ENCODE peak calls at places on chromosomes 12 and 14, in nine cellular contexts. One of them, this sample, is unnamed.

GRCh38 chr14:75375983-75376382 is 51.8 kb upstream of the JDP2 start:
- DNase-seq in neural progenitor cell: no peak
- DNase-seq in PC-3: no peak
- DNase-seq in OCI-LY7: no peak
- DNase-seq in MM.1S: no peak
- DNase-seq in hepatocyte: no peak
- DNase-seq in SK-N-SH: no peak
- DNase-seq in GM23338: no peak
- DNase-seq in HCT116: no peak
- DNase-seq in this sample: no peak

GRCh38 chr12:97801471-97802045 is 339.0 kb downstream of the RMST start:
- DNase-seq in neural progenitor cell: no peak
- DNase-seq in PC-3: no peak
- DNase-seq in OCI-LY7: no peak
- DNase-seq in MM.1S: no peak
- DNase-seq in hepatocyte: no peak
- DNase-seq in SK-N-SH: no peak
- DNase-seq in GM23338: no peak
- DNase-seq in HCT116: no peak
- DNase-seq in this sample: no peak

GRCh38 chr12:39587247-39587646 is 32.4 kb downstream of the ABCD2 start:
- DNase-seq in neural progenitor cell: no peak
- DNase-seq in PC-3: peak
- DNase-seq in OCI-LY7: peak
- DNase-seq in MM.1S: peak
- DNase-seq in hepatocyte: no peak
- DNase-seq in SK-N-SH: peak
- DNase-seq in GM23338: no peak
- DNase-seq in HCT116: peak
- DNase-seq in this sample: no peak

GRCh38 chr12:24955853-24956252 is 7.0 kb upstream of the BCAT1 start:
- DNase-seq in neural progenitor cell: no peak
- DNase-seq in PC-3: no peak
- DNase-seq in OCI-LY7: no peak
- DNase-seq in MM.1S: no peak
- DNase-seq in hepatocyte: no peak
- DNase-seq in SK-N-SH: no peak
- DNase-seq in GM23338: peak
- DNase-seq in HCT116: no peak
- DNase-seq in this sample: no peak

GRCh38 chr12:118714051-118714460 is 267.3 kb upstream of the SRRM4 start:
- DNase-seq in neural progenitor cell: peak
- DNase-seq in PC-3: peak
- DNase-seq in OCI-LY7: peak
- DNase-seq in MM.1S: peak
- DNase-seq in hepatocyte: peak
- DNase-seq in SK-N-SH: peak
- DNase-seq in GM23338: peak
- DNase-seq in HCT116: peak
- DNase-seq in this sample: peak

GRCh38 chr14:36505892-36506731 is 13.9 kb downstream of the NKX2-1 start:
- DNase-seq in neural progenitor cell: peak
- DNase-seq in PC-3: no peak
- DNase-seq in OCI-LY7: no peak
- DNase-seq in MM.1S: no peak
- DNase-seq in hepatocyte: no peak
- DNase-seq in SK-N-SH: peak
- DNase-seq in GM23338: peak
- DNase-seq in HCT116: no peak
- DNase-seq in this sample: no peak

GRCh38 chr14:90698379-90698869 is 117.8 kb downstream of the TTC7B start:
- DNase-seq in neural progenitor cell: no peak
- DNase-seq in PC-3: no peak
- DNase-seq in OCI-LY7: no peak
- DNase-seq in MM.1S: no peak
- DNase-seq in hepatocyte: peak
- DNase-seq in SK-N-SH: peak
- DNase-seq in GM23338: no peak
- DNase-seq in HCT116: no peak
- DNase-seq in this sample: peak

GRCh38 chr12:16359512-16360491 is 12.4 kb downstream of the MGST1 start:
- DNase-seq in neural progenitor cell: peak
- DNase-seq in PC-3: peak
- DNase-seq in OCI-LY7: peak
- DNase-seq in MM.1S: peak
- DNase-seq in hepatocyte: peak
- DNase-seq in SK-N-SH: peak
- DNase-seq in GM23338: peak
- DNase-seq in HCT116: peak
- DNase-seq in this sample: peak

GRCh38 chr14:70000601-70001000 is 121.4 kb downstream of the SMOC1 start:
- DNase-seq in neural progenitor cell: no peak
- DNase-seq in PC-3: no peak
- DNase-seq in OCI-LY7: no peak
- DNase-seq in MM.1S: no peak
- DNase-seq in hepatocyte: no peak
- DNase-seq in SK-N-SH: no peak
- DNase-seq in GM23338: no peak
- DNase-seq in HCT116: no peak
- DNase-seq in this sample: peak

GRCh38 chr12:77772606-77773298 is 57.9 kb upstream of the NAV3 start:
- DNase-seq in neural progenitor cell: no peak
- DNase-seq in PC-3: no peak
- DNase-seq in OCI-LY7: no peak
- DNase-seq in MM.1S: no peak
- DNase-seq in hepatocyte: no peak
- DNase-seq in SK-N-SH: no peak
- DNase-seq in GM23338: no peak
- DNase-seq in HCT116: no peak
- DNase-seq in this sample: no peak

GRCh38 chr14:102445641-102446040 is 63.9 kb downstream of the ANKRD9 start:
- DNase-seq in neural progenitor cell: no peak
- DNase-seq in PC-3: no peak
- DNase-seq in OCI-LY7: no peak
- DNase-seq in MM.1S: no peak
- DNase-seq in hepatocyte: no peak
- DNase-seq in SK-N-SH: no peak
- DNase-seq in GM23338: no peak
- DNase-seq in HCT116: no peak
- DNase-seq in this sample: no peak

GRCh38 chr12:52076811-52077210 is 2.7 kb upstream of the SMIM41 start:
- DNase-seq in neural progenitor cell: no peak
- DNase-seq in PC-3: no peak
- DNase-seq in OCI-LY7: no peak
- DNase-seq in MM.1S: no peak
- DNase-seq in hepatocyte: no peak
- DNase-seq in SK-N-SH: no peak
- DNase-seq in GM23338: no peak
- DNase-seq in HCT116: no peak
- DNase-seq in this sample: no peak

GRCh38 chr12:71393625-71394024 is 46.0 kb upstream of the LGR5 start:
- DNase-seq in neural progenitor cell: no peak
- DNase-seq in PC-3: no peak
- DNase-seq in OCI-LY7: no peak
- DNase-seq in MM.1S: no peak
- DNase-seq in hepatocyte: no peak
- DNase-seq in SK-N-SH: no peak
- DNase-seq in GM23338: no peak
- DNase-seq in HCT116: no peak
- DNase-seq in this sample: no peak

GRCh38 chr14:75566321-75566720 is 12.1 kb upstream of the FLVCR2 start:
- DNase-seq in neural progenitor cell: no peak
- DNase-seq in PC-3: peak
- DNase-seq in OCI-LY7: no peak
- DNase-seq in MM.1S: no peak
- DNase-seq in hepatocyte: peak
- DNase-seq in SK-N-SH: no peak
- DNase-seq in GM23338: no peak
- DNase-seq in HCT116: no peak
- DNase-seq in this sample: peak

GRCh38 chr12:42482086-42482819 is 107.3 kb downstream of the PRICKLE1 start:
- DNase-seq in neural progenitor cell: peak
- DNase-seq in PC-3: peak
- DNase-seq in OCI-LY7: no peak
- DNase-seq in MM.1S: no peak
- DNase-seq in hepatocyte: peak
- DNase-seq in SK-N-SH: no peak
- DNase-seq in GM23338: no peak
- DNase-seq in HCT116: no peak
- DNase-seq in this sample: peak

GRCh38 chr12:121812320-121812871 is 8.6 kb downstream of the SETD1B start:
- DNase-seq in neural progenitor cell: peak
- DNase-seq in PC-3: peak
- DNase-seq in OCI-LY7: peak
- DNase-seq in MM.1S: no peak
- DNase-seq in hepatocyte: peak
- DNase-seq in SK-N-SH: peak
- DNase-seq in GM23338: peak
- DNase-seq in HCT116: no peak
- DNase-seq in this sample: peak

GRCh38 chr14:99522457-99522891 is 41.3 kb downstream of the CCNK start:
- DNase-seq in neural progenitor cell: peak
- DNase-seq in PC-3: peak
- DNase-seq in OCI-LY7: no peak
- DNase-seq in MM.1S: no peak
- DNase-seq in hepatocyte: peak
- DNase-seq in SK-N-SH: no peak
- DNase-seq in GM23338: no peak
- DNase-seq in HCT116: no peak
- DNase-seq in this sample: peak
- TF ChIP-seq EZH2phosphoT487 in neural progenitor cell: no peak
- TF ChIP-seq EZH2phosphoT487 in PC-3: no peak
- TF ChIP-seq EZH2phosphoT487 in OCI-LY7: no peak
- TF ChIP-seq EZH2phosphoT487 in MM.1S: no peak
- TF ChIP-seq EZH2phosphoT487 in hepatocyte: no peak
- TF ChIP-seq EZH2phosphoT487 in SK-N-SH: no peak
- TF ChIP-seq EZH2phosphoT487 in GM23338: no peak
- TF ChIP-seq EZH2phosphoT487 in HCT116: no peak
- TF ChIP-seq EZH2phosphoT487 in this sample: no peak

GRCh38 chr14:92121670-92122350 is at the start of the genes CPSF2 and NDUFB1:
- DNase-seq in neural progenitor cell: peak
- DNase-seq in PC-3: peak
- DNase-seq in OCI-LY7: peak
- DNase-seq in MM.1S: peak
- DNase-seq in hepatocyte: peak
- DNase-seq in SK-N-SH: peak
- DNase-seq in GM23338: peak
- DNase-seq in HCT116: peak
- DNase-seq in this sample: peak
- H2AFZ ChIP-seq in neural progenitor cell: peak
- H2AFZ ChIP-seq in PC-3: peak
- H2AFZ ChIP-seq in OCI-LY7: peak
- H2AFZ ChIP-seq in MM.1S: peak
- H2AFZ ChIP-seq in hepatocyte: peak
- H2AFZ ChIP-seq in SK-N-SH: peak
- H2AFZ ChIP-seq in GM23338: peak
- H2AFZ ChIP-seq in HCT116: peak
- H2AFZ ChIP-seq in this sample: peak

GRCh38 chr12:9758119-9758518 is 2.6 kb downstream of the CD69 start:
- DNase-seq in neural progenitor cell: no peak
- DNase-seq in PC-3: no peak
- DNase-seq in OCI-LY7: no peak
- DNase-seq in MM.1S: no peak
- DNase-seq in hepatocyte: no peak
- DNase-seq in SK-N-SH: no peak
- DNase-seq in GM23338: no peak
- DNase-seq in HCT116: no peak
- DNase-seq in this sample: no peak

GRCh38 chr12:9761407-9761736 is 671 bp upstream of the CD69 start:
- DNase-seq in neural progenitor cell: no peak
- DNase-seq in PC-3: no peak
- DNase-seq in OCI-LY7: no peak
- DNase-seq in MM.1S: no peak
- DNase-seq in hepatocyte: no peak
- DNase-seq in SK-N-SH: no peak
- DNase-seq in GM23338: no peak
- DNase-seq in HCT116: no peak
- DNase-seq in this sample: no peak

GRCh38 chr12:9760699-9761406 is at the start of gene CD69:
- DNase-seq in neural progenitor cell: peak
- DNase-seq in PC-3: no peak
- DNase-seq in OCI-LY7: peak
- DNase-seq in MM.1S: no peak
- DNase-seq in hepatocyte: no peak
- DNase-seq in SK-N-SH: no peak
- DNase-seq in GM23338: no peak
- DNase-seq in HCT116: no peak
- DNase-seq in this sample: no peak

GRCh38 chr12:9757433-9758025 is 3.2 kb downstream of the CD69 start:
- DNase-seq in neural progenitor cell: no peak
- DNase-seq in PC-3: no peak
- DNase-seq in OCI-LY7: no peak
- DNase-seq in MM.1S: no peak
- DNase-seq in hepatocyte: no peak
- DNase-seq in SK-N-SH: no peak
- DNase-seq in GM23338: no peak
- DNase-seq in HCT116: no peak
- DNase-seq in this sample: no peak

GRCh38 chr12:9759680-9760592 is 765 bp downstream of the CD69 start:
- DNase-seq in neural progenitor cell: no peak
- DNase-seq in PC-3: no peak
- DNase-seq in OCI-LY7: no peak
- DNase-seq in MM.1S: no peak
- DNase-seq in hepatocyte: no peak
- DNase-seq in SK-N-SH: no peak
- DNase-seq in GM23338: no peak
- DNase-seq in HCT116: no peak
- DNase-seq in this sample: no peak
- H3K4me3 ChIP-seq in neural progenitor cell: no peak
- H3K4me3 ChIP-seq in PC-3: no peak
- H3K4me3 ChIP-seq in OCI-LY7: peak
- H3K4me3 ChIP-seq in MM.1S: no peak
- H3K4me3 ChIP-seq in hepatocyte: no peak
- H3K4me3 ChIP-seq in SK-N-SH: no peak
- H3K4me3 ChIP-seq in GM23338: no peak
- H3K4me3 ChIP-seq in HCT116: no peak
- H3K4me3 ChIP-seq in this sample: no peak

DNA sequence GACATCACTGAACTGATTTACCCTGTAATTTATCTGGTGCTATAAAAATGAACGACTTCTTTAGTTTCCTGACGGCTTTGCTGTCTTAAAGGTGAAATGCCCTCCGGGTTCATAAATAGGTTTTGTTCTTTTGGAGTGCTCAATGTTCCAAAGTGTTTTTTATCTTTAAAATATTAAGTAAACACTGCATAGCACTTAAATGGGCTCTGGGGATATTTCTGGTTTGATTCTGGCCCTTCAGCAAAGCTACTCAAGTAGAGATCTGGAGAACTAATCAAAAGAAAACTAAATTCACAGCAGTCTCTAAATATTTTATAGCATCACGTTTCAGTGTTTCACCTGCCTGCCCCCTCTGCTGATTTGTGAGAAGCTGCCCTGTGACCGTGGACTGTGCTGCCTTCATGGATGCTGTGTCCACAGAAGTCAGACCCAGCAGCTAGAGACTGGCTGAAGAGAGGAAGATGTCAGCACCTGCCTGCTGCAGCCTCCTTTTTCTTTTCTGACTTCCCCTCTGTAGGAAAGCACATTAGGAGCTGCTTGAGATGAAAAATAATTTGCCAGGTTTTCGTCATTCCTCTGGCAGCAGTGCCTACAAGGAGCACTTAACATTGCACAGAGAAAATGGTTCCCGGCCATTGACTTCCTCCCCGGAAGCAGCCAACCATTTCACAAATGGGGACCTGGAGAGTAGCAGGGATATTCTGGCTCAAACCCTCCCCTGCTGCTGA is 205.2 kb upstream of the FSCB start:
- DNase-seq in neural progenitor cell: peak
- DNase-seq in PC-3: no peak
- DNase-seq in OCI-LY7: no peak
- DNase-seq in MM.1S: no peak
- DNase-seq in hepatocyte: no peak
- DNase-seq in SK-N-SH: no peak
- DNase-seq in GM23338: no peak
- DNase-seq in HCT116: no peak
- DNase-seq in this sample: no peak
- TF ChIP-seq EZH2phosphoT487 in neural progenitor cell: no peak
- TF ChIP-seq EZH2phosphoT487 in PC-3: no peak
- TF ChIP-seq EZH2phosphoT487 in OCI-LY7: no peak
- TF ChIP-seq EZH2phosphoT487 in MM.1S: no peak
- TF ChIP-seq EZH2phosphoT487 in hepatocyte: no peak
- TF ChIP-seq EZH2phosphoT487 in SK-N-SH: no peak
- TF ChIP-seq EZH2phosphoT487 in GM23338: no peak
- TF ChIP-seq EZH2phosphoT487 in HCT116: no peak
- TF ChIP-seq EZH2phosphoT487 in this sample: no peak

This sample was measured in GM23248.